ENCODE peak calls at places on chromosomes 12 and 14, in eight cellular contexts. D is right cardiac atrium; F is thyroid gland; P is EH; L is T-helper 17 cell; B is chondrocyte; C is activated CD4-positive, alpha-beta T cell treated with anti-CD3 and anti-CD28 coated beads, Interleukin-2, amount 50 U/mL, for 1 hour; S is lower leg skin. I is an unnamed sample.

GRCh38 chr12:47545938-47546609 is 159.8 kb downstream of the RPAP3 start:
- DNase-seq in D (peak), C (no peak), P (no peak), S (no peak), L (no peak), F (no peak), B (no peak), I (peak)

GRCh38 chr12:532908-533565 is 73.3 kb downstream of the B4GALNT3 start:
- DNase-seq in L (no peak), P (peak), S (peak), F (no peak), D (no peak), B (no peak), C (no peak), I (peak)

GRCh38 chr12:131713349-131713748 is 2.5 kb downstream of the SFSWAP start:
- DNase-seq in P (no peak), C (no peak), F (no peak), D (no peak), L (no peak), S (no peak), B (no peak), I (no peak)

GRCh38 chr12:63353559-63353958 is 202.6 kb upstream of the AVPR1A start:
- DNase-seq in B (no peak), L (no peak), F (no peak), S (no peak), C (no peak), P (peak), D (no peak), I (no peak)

GRCh38 chr12:89166525-89166934 is 185.8 kb downstream of the DUSP6 start:
- DNase-seq in C (no peak), D (no peak), B (no peak), L (no peak), P (peak), F (no peak), S (no peak), I (peak)

GRCh38 chr14:54901380-54902142 is 1.1 kb downstream of the GCH1 start:
- DNase-seq in D (no peak), L (no peak), C (peak), B (no peak), S (no peak), F (no peak), P (no peak), I (no peak)

GRCh38 chr14:103019827-103020226 is 37.5 kb downstream of the CDC42BPB start:
- DNase-seq in P (no peak), C (no peak), B (no peak), D (no peak), F (no peak), S (peak), L (no peak), I (peak)

GRCh38 chr12:98352835-98353234 is 162.6 kb upstream of the TMPO start:
- DNase-seq in S (no peak), L (no peak), C (no peak), B (no peak), D (no peak), P (peak), F (no peak), I (peak)

GRCh38 chr14:93543766-93544165 is 113.0 kb downstream of the UNC79 start:
- DNase-seq in L (no peak), B (no peak), D (no peak), F (no peak), P (peak), C (no peak), S (no peak), I (peak)

GRCh38 chr14:59406454-59407245 is 58.5 kb downstream of the GPR135 start:
- DNase-seq in D (no peak), S (no peak), B (no peak), L (no peak), P (peak), C (no peak), F (no peak), I (peak)

GRCh38 chr12:93785262-93786010 is 108.3 kb downstream of the CRADD start:
- DNase-seq in B (no peak), D (peak), F (peak), S (peak), L (peak), C (peak), P (peak), I (peak)

GRCh38 chr14:103530831-103531230 is 1.8 kb downstream of the TRMT61A start:
- DNase-seq in B (no peak), C (no peak), P (no peak), L (no peak), F (no peak), D (peak), S (no peak), I (no peak)

GRCh38 chr12:3490848-3491382 is at the start of gene PRMT8:
- DNase-seq in S (no peak), C (no peak), B (no peak), D (peak), P (peak), F (no peak), L (no peak), I (no peak)

GRCh38 chr14:101236496-101237240 is 324.6 kb upstream of the DIO3 start:
- DNase-seq in D (no peak), B (no peak), P (no peak), L (no peak), F (no peak), S (no peak), C (no peak), I (no peak)

GRCh38 chr12:22051114-22051698 is 5.2 kb downstream of the CMAS start:
- DNase-seq in B (no peak), D (no peak), S (no peak), F (no peak), L (no peak), C (no peak), P (no peak), I (peak)

GRCh38 chr12:57893460-57894353 is 47.2 kb upstream of the CTDSP2 start:
- DNase-seq in L (no peak), B (no peak), P (peak), F (peak), C (no peak), S (peak), D (peak), I (peak)

GRCh38 chr12:67271976-67272375 is 2.8 kb downstream of the CAND1 start:
- DNase-seq in F (no peak), D (no peak), L (no peak), C (no peak), S (no peak), P (peak), B (no peak), I (peak)

GRCh38 chr12:124737040-124737419 is 126.6 kb downstream of the SCARB1 start:
- DNase-seq in P (no peak), L (no peak), F (no peak), D (no peak), C (no peak), B (no peak), S (no peak), I (no peak)

GRCh38 chr12:30437044-30437443 is 258.6 kb downstream of the IPO8 start:
- DNase-seq in D (no peak), S (no peak), L (no peak), F (no peak), C (no peak), B (no peak), P (no peak), I (no peak)

GRCh38 chr14:95504135-95505029 is 12.1 kb downstream of the SYNE3 start:
- DNase-seq in L (no peak), D (no peak), P (peak), S (no peak), F (no peak), C (no peak), B (no peak), I (peak)

GRCh38 chr12:75526655-75527511 is 15.5 kb upstream of the KRR1 start:
- DNase-seq in D (no peak), C (no peak), B (no peak), L (no peak), S (no peak), P (peak), F (no peak), I (peak)

GRCh38 chr14:67167420-67168109 is 21.7 kb upstream of the GARIN2 start:
- DNase-seq in B (no peak), C (no peak), P (peak), D (no peak), F (no peak), S (no peak), L (no peak), I (peak)

GRCh38 chr12:24888813-24889212 is 60.1 kb downstream of the BCAT1 start:
- DNase-seq in S (no peak), P (no peak), D (no peak), C (no peak), L (no peak), F (no peak), B (no peak), I (no peak)

GRCh38 chr12:111321317-111321716 is 47.6 kb downstream of the PHETA1 start:
- DNase-seq in D (no peak), F (no peak), L (no peak), B (no peak), P (no peak), S (no peak), C (no peak), I (no peak)

GRCh38 chr12:120115692-120116442 is 686 bp downstream of the RAB35 start:
- DNase-seq in S (no peak), B (no peak), C (no peak), F (peak), P (peak), D (no peak), L (no peak), I (peak)

GRCh38 chr12:120402217-120402616 is 33.3 kb upstream of the MSI1 start:
- DNase-seq in L (no peak), S (no peak), F (no peak), C (no peak), B (no peak), P (peak), D (no peak), I (no peak)

GRCh38 chr12:120376009-120376408 is 7.0 kb upstream of the MSI1 start:
- DNase-seq in B (no peak), F (no peak), D (no peak), S (no peak), L (no peak), C (no peak), P (no peak), I (no peak)

GRCh38 chr12:58588771-58589170 is 331.5 kb downstream of the LRIG3 start:
- DNase-seq in C (no peak), S (no peak), F (no peak), P (peak), D (no peak), B (no peak), L (no peak), I (peak)

GRCh38 chr14:23028800-23029199 is 5.9 kb downstream of the PSMB5 start:
- DNase-seq in S (no peak), F (no peak), L (no peak), B (no peak), P (no peak), D (no peak), C (peak), I (no peak)

GRCh38 chr12:57085999-57086950 is 2.6 kb upstream of the NAB2 start:
- DNase-seq in B (no peak), F (peak), P (peak), S (no peak), L (peak), D (peak), C (peak), I (peak)

GRCh38 chr14:51219473-51220448 is 20.3 kb upstream of the TMX1 start:
- DNase-seq in B (no peak), D (no peak), P (peak), F (no peak), C (no peak), S (no peak), L (no peak), I (peak)

GRCh38 chr12:24266982-24267381 is 317.5 kb upstream of the SOX5 start:
- DNase-seq in P (no peak), F (no peak), S (no peak), C (no peak), D (no peak), B (no peak), L (no peak), I (no peak)

GRCh38 chr12:45050331-45050750 is 558 bp downstream of the DBX2 start:
- DNase-seq in F (no peak), D (peak), L (no peak), B (peak), S (no peak), C (no peak), P (no peak), I (no peak)

GRCh38 chr12:32400866-32401265 is 1.5 kb downstream of the FGD4 start:
- DNase-seq in B (no peak), P (no peak), C (no peak), L (no peak), F (no peak), D (no peak), S (no peak), I (no peak)

GRCh38 chr12:57766464-57767311 is at the start of gene CYP27B1:
- DNase-seq in B (no peak), L (no peak), C (no peak), D (peak), F (peak), S (no peak), P (peak), I (no peak)

GRCh38 chr12:71955946-71956345 is 17.3 kb downstream of the TPH2 start:
- DNase-seq in B (no peak), P (peak), L (no peak), C (no peak), S (no peak), F (no peak), D (no peak), I (peak)